ENCODE peak calls at places on chromosomes 1 and 21, in ten cellular contexts. X, N, H, I, D, G, F, K, T and V are unnamed samples.

GRCh38 chr1:118204648-118205047 is 19.6 kb upstream of the SPAG17 start:
- DNase-seq in H (no peak), X (no peak), G (no peak), T (no peak), K (no peak), N (no peak), F (no peak), D (no peak), I (no peak), V (no peak)

GRCh38 chr1:228737613-228738012 is 2.3 kb downstream of the RHOU start:
- DNase-seq in T (no peak), I (no peak), K (no peak), X (no peak), D (no peak), N (no peak), F (no peak), G (no peak), H (no peak), V (no peak)

GRCh38 chr1:186239211-186239610 is 135.8 kb downstream of the TPR start:
- DNase-seq in G (no peak), H (no peak), N (no peak), T (no peak), I (no peak), X (no peak), K (no peak), D (no peak), F (no peak), V (no peak)

GRCh38 chr1:35451125-35451528 is 106.1 kb downstream of the KIAA0319L start:
- DNase-seq in D (peak), H (peak), I (peak), G (peak), K (peak), X (peak), T (peak), F (peak), N (peak), V (peak)

GRCh38 chr1:5915587-5916571 is 76.3 kb downstream of the NPHP4 start:
- DNase-seq in D (peak), G (peak), N (peak), F (no peak), I (peak), T (no peak), K (no peak), H (no peak), X (no peak), V (no peak)

GRCh38 chr1:25500694-25501093 is 42.7 kb upstream of the LDLRAP1 start:
- DNase-seq in N (no peak), F (no peak), G (no peak), H (no peak), X (no peak), I (no peak), K (no peak), D (no peak), T (no peak), V (no peak)

GRCh38 chr1:175146535-175147213 is 45.9 kb downstream of the KIAA0040 start:
- DNase-seq in D (no peak), K (peak), H (peak), G (peak), X (peak), T (no peak), F (no peak), N (peak), I (peak), V (peak)

GRCh38 chr1:205183676-205184335 is 27.7 kb downstream of the DSTYK start:
- DNase-seq in T (no peak), K (no peak), F (no peak), X (no peak), G (peak), D (no peak), N (no peak), H (no peak), I (no peak), V (no peak)

GRCh38 chr1:156476501-156477298 is 23.9 kb downstream of the MEF2D start:
- DNase-seq in T (no peak), K (no peak), X (no peak), I (no peak), H (no peak), F (no peak), N (no peak), G (peak), D (peak), V (no peak)

GRCh38 chr1:21793104-21793503 is 10.2 kb upstream of the USP48 start:
- DNase-seq in T (no peak), D (no peak), H (no peak), I (no peak), G (no peak), N (no peak), K (no peak), F (no peak), X (no peak), V (no peak)

GRCh38 chr1:214303538-214303937 is 22.6 kb downstream of the SMYD2 start:
- DNase-seq in D (no peak), F (no peak), T (no peak), K (no peak), G (no peak), N (no peak), I (no peak), X (no peak), H (no peak), V (no peak)

GRCh38 chr1:33097762-33098161 is 16.8 kb downstream of the AZIN2 start:
- DNase-seq in F (no peak), T (no peak), I (no peak), X (no peak), G (no peak), N (no peak), D (no peak), H (no peak), K (no peak), V (no peak)

GRCh38 chr1:229025576-229025975 is 245.3 kb upstream of the RAB4A start:
- DNase-seq in G (no peak), T (no peak), N (no peak), H (no peak), F (no peak), I (no peak), D (no peak), K (no peak), X (no peak), V (no peak)

GRCh38 chr1:21220815-21221214 is 44.1 kb upstream of the EIF4G3 start:
- DNase-seq in T (no peak), D (no peak), X (no peak), I (no peak), H (no peak), K (no peak), F (no peak), G (no peak), N (no peak), V (no peak)

GRCh38 chr1:162276493-162276892 is 100.2 kb downstream of the SPATA46 start:
- DNase-seq in X (no peak), N (no peak), K (no peak), F (no peak), T (no peak), D (peak), I (no peak), G (peak), H (no peak), V (no peak)

GRCh38 chr1:215878128-215878527 is 311.0 kb downstream of the KCTD3 start:
- DNase-seq in D (no peak), I (no peak), X (no peak), K (no peak), N (no peak), F (no peak), T (no peak), G (no peak), H (no peak), V (no peak)

GRCh38 chr1:51728611-51729155 is 111.8 kb downstream of the OSBPL9 start:
- DNase-seq in H (no peak), X (no peak), F (no peak), N (no peak), G (no peak), D (no peak), T (no peak), K (no peak), I (no peak), V (no peak)

GRCh38 chr1:208866351-208866750 is 622.2 kb upstream of the PLXNA2 start:
- DNase-seq in H (no peak), K (no peak), T (no peak), N (no peak), G (no peak), X (no peak), D (no peak), F (no peak), I (no peak), V (no peak)

GRCh38 chr1:110136911-110137310 is 13.4 kb upstream of the SLC6A17 start:
- DNase-seq in I (no peak), H (peak), T (no peak), K (no peak), N (no peak), G (peak), D (no peak), X (no peak), F (no peak), V (no peak)

GRCh38 chr21:27388835-27389234 is 421.9 kb upstream of the ADAMTS5 start:
- DNase-seq in K (no peak), G (no peak), H (no peak), F (no peak), X (no peak), T (no peak), D (no peak), N (no peak), I (no peak), V (no peak)

GRCh38 chr1:243639027-243639658 is 210.9 kb downstream of the AKT3 start:
- DNase-seq in N (no peak), G (no peak), D (no peak), K (no peak), I (no peak), F (no peak), H (no peak), T (no peak), X (no peak), V (no peak)